ENCODE peak calls at places on chromosomes 12 and 14, in ten cellular contexts. D is upper lobe of left lung, P is GM23338, L is transverse colon, W is Panc1, C is spleen, Y is sigmoid colon, T is suprapubic skin, R is stomach, A is endothelial cell of umbilical vein. M is an unnamed sample.

GRCh38 chr12:32877670-32878459 is 18.7 kb downstream of the PKP2 start:
- DNase-seq in T (peak; percentile 81), A (no peak), Y (no peak), P (no peak), D (peak; percentile 61), W (no peak), R (peak; percentile 34), L (no peak), C (no peak), M (no peak)

GRCh38 chr14:37150414-37150813 is 22.0 kb downstream of the SLC25A21 start:
- DNase-seq in P (peak; percentile 70), D (no peak), T (no peak), L (no peak), Y (no peak), R (no peak), A (peak; percentile 58), C (no peak), W (no peak), M (no peak)

GRCh38 chr14:37246427-37246829 is 48.7 kb downstream of the MIPOL1 start:
- DNase-seq in P (peak; percentile 74), T (no peak), R (no peak), L (no peak), D (no peak), A (peak; percentile 52), C (no peak), Y (no peak), W (no peak), M (no peak)

GRCh38 chr12:68016136-68016535 is 26.9 kb downstream of the IFNG-AS1 start:
- DNase-seq in A (no peak), C (no peak), R (no peak), D (no peak), Y (no peak), L (no peak), T (no peak), W (no peak), P (no peak), M (no peak)

GRCh38 chr12:58608711-58609110 is 311.6 kb downstream of the LRIG3 start:
- DNase-seq in A (no peak), D (no peak), R (no peak), Y (no peak), P (no peak), W (no peak), T (no peak), C (no peak), L (no peak), M (no peak)

GRCh38 chr12:125512541-125513298 is 447.5 kb downstream of the AACS start:
- DNase-seq in Y (no peak), W (no peak), D (peak; percentile 50), P (no peak), A (no peak), L (no peak), T (no peak), C (no peak), R (no peak), M (no peak)

GRCh38 chr14:60713513-60713912 is 10.6 kb downstream of the SIX4 start:
- DNase-seq in L (no peak), D (no peak), C (no peak), T (no peak), A (no peak), W (no peak), Y (no peak), R (no peak), P (no peak), M (no peak)

GRCh38 chr12:67498981-67499380 is 149.6 kb upstream of the DYRK2 start:
- DNase-seq in R (no peak), L (no peak), A (no peak), D (no peak), C (no peak), P (no peak), T (no peak), W (no peak), Y (no peak), M (no peak)

GRCh38 chr12:6730169-6730568 is 6.3 kb downstream of the COPS7A start:
- DNase-seq in L (no peak), R (no peak), Y (no peak), W (no peak), T (no peak), A (no peak), P (peak; percentile 42), D (no peak), C (peak; percentile 37), M (no peak)

GRCh38 chr12:106331594-106331993 is 26.0 kb upstream of the POLR3B start:
- DNase-seq in T (no peak), W (no peak), L (no peak), Y (no peak), D (no peak), A (no peak), R (no peak), C (no peak), P (peak; percentile 12), M (no peak)

GRCh38 chr14:33184587-33184986 is 245.9 kb downstream of the NPAS3 start:
- DNase-seq in Y (no peak), A (peak; percentile 14), W (no peak), P (peak; percentile 33), R (no peak), T (no peak), D (no peak), L (no peak), C (no peak), M (no peak)

GRCh38 chr12:119180380-119181040 is 1.8 kb downstream of the HSPB8 start:
- DNase-seq in A (peak; percentile 51), L (peak; percentile 23), C (peak; percentile 76), T (peak; percentile 86), D (peak; percentile 41), P (no peak), Y (peak; percentile 90), R (peak; percentile 31), W (no peak), M (no peak)

GRCh38 chr12:59708059-59708458 is 112.2 kb downstream of the SLC16A7 start:
- DNase-seq in L (no peak), W (no peak), D (no peak), Y (no peak), C (no peak), A (no peak), T (no peak), P (no peak), R (no peak), M (no peak)

GRCh38 chr12:1930816-1931597 is 12.6 kb upstream of the CACNA2D4 start:
- DNase-seq in A (no peak), Y (peak; percentile 62), C (peak; percentile 67), W (no peak), T (no peak), P (no peak), R (peak; percentile 15), L (no peak), D (peak; percentile 55), M (no peak)

GRCh38 chr12:89181271-89181920 is 170.9 kb downstream of the DUSP6 start:
- DNase-seq in R (no peak), T (no peak), Y (no peak), L (no peak), C (no peak), A (peak; percentile 84), D (no peak), W (no peak), P (no peak), M (no peak)

GRCh38 chr12:103268831-103269514 is 226.8 kb downstream of the C12orf42 start:
- DNase-seq in R (no peak), D (no peak), P (no peak), C (no peak), Y (no peak), L (no peak), W (no peak), T (no peak), A (no peak), M (no peak)

GRCh38 chr12:94805749-94806148 is 155.4 kb upstream of the TMCC3 start:
- DNase-seq in Y (no peak), R (no peak), T (no peak), P (no peak), D (no peak), C (no peak), L (no peak), A (peak; percentile 80), W (no peak), M (no peak)

DNA sequence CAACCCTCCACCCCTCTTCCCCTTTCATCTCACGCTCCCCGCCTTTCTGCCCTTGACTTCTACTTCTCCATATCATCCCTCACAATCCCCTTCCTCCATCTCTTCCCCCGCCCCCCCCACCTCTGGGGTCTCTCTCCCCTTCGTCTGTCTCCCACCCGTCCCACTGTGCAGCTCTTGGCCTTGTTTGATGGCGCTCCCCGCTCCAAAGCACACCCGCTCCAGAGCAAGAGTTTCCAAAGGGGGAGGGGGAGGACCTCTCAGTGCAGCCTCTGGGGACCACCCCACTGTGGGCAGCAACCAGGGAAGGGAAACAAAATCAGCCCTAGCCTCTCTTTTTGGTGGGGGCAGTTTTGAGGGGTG is 774 bp downstream of the CHGA start:
- DNase-seq in L (no peak), C (no peak), D (no peak), P (no peak), W (no peak), R (no peak), A (no peak), Y (no peak), T (no peak), M (no peak)
- TF ChIP-seq POLR2AphosphoS5 in L (no peak), C (no peak), D (no peak), P (no peak), W (no peak), R (no peak), A (no peak), Y (no peak), T (no peak), M (no peak)

GRCh38 chr12:4174417-4174816 is 99.1 kb upstream of the CCND2 start:
- DNase-seq in L (no peak), A (no peak), R (no peak), P (peak; percentile 24), C (no peak), Y (no peak), W (no peak), D (no peak), T (no peak), M (no peak)
- H3K4me1 ChIP-seq in L (no peaks in the 10 kb centered on the region), A (no peaks in the 10 kb centered on the region), R (no peaks in the 10 kb centered on the region), P (no peaks in the 10 kb centered on the region), C (peaks cover 11% of the 10 kb centered on the region), Y (no peaks in the 10 kb centered on the region), W (no peaks in the 10 kb centered on the region), D (no peaks in the 10 kb centered on the region), T (no peaks in the 10 kb centered on the region), M (no peaks in the 10 kb centered on the region)

GRCh38 chr12:29710104-29710503 is 73.6 kb downstream of the TMTC1 start:
- DNase-seq in R (no peak), C (no peak), L (no peak), A (no peak), W (no peak), T (no peak), Y (peak; percentile 74), P (peak; percentile 70), D (no peak), M (no peak)
- TF ChIP-seq POLR2AphosphoS5 in R (no peak), C (no peak), L (no peak), A (no peak), W (no peak), T (no peak), Y (no peak), P (no peak), D (no peak), M (no peak)

DNA sequence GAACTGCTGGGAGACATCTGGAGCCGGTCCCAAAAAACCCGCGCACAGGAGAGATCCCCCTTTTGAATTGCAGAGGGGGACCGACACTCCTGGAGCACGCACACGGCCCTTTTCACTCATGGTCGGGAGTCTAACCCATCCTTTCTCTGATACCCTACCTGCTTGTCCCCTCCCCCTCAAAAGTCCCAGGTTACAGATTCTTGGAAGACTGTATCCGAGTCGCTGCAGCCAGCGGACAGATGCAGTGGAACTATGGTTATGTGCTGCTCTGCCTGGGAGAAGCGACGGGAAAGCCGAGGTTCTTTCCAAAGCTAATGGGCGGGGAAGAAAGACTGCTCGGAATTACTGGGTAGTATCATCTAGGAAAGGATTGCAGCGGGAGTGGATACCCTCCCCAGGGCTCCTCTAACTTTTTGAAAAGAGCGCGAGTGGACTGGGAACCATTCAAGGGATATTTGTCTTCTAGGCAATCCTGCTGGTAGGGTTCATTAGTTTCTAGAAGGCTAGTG is 1.5 kb downstream of the PTHLH start:
- DNase-seq in P (peak; percentile 68), T (no peak), D (no peak), L (no peak), R (no peak), W (no peak), C (no peak), Y (no peak), A (no peak), M (no peak)
- H3K4me1 ChIP-seq in P (peaks cover 68% of the 10 kb centered on the region), T (peaks cover 44% of the 10 kb centered on the region), D (peaks cover 26% of the 10 kb centered on the region), L (peaks cover 12% of the 10 kb centered on the region), R (peaks cover 60% of the 10 kb centered on the region), W (peaks cover 34% of the 10 kb centered on the region), C (peaks cover 50% of the 10 kb centered on the region), Y (peaks cover 50% of the 10 kb centered on the region), A (peaks cover 53% of the 10 kb centered on the region), M (no peaks in the 10 kb centered on the region)